ENCODE peak calls at places on chromosomes 3 and 15, in eight cellular contexts. F, A, S, D, R, J, B and T are unnamed samples.

GRCh38 chr15:101162701-101163483 is 89.0 kb downstream of the CHSY1 start:
- DNase-seq in F (no peak), A (no peak), S (no peak), D (no peak), R (no peak), J (no peak), B (no peak), T (no peak)

GRCh38 chr3:83946554-83946953 is 1012.2 kb upstream of the CADM2 start:
- DNase-seq in F (no peak), A (no peak), S (no peak), D (no peak), R (no peak), J (peak), B (no peak), T (no peak)

GRCh38 chr15:99433757-99434211 is 132.0 kb upstream of the MEF2A start:
- DNase-seq in F (no peak), A (no peak), S (peak), D (no peak), R (no peak), J (no peak), B (no peak), T (no peak)

GRCh38 chr3:58271901-58272501 is 34.0 kb upstream of the RPP14 start:
- DNase-seq in F (peak), A (no peak), S (no peak), D (peak), R (no peak), J (no peak), B (peak), T (no peak)

GRCh38 chr15:85047271-85047948 is 65.8 kb downstream of the PDE8A start:
- DNase-seq in F (peak), A (peak), S (no peak), D (peak), R (no peak), J (no peak), B (peak), T (no peak)

GRCh38 chr3:30655187-30655812 is 48.9 kb downstream of the TGFBR2 start:
- DNase-seq in F (no peak), A (no peak), S (peak), D (no peak), R (no peak), J (no peak), B (no peak), T (no peak)

GRCh38 chr15:20346082-20346805 is 195.4 kb downstream of the GOLGA6L6 start:
- DNase-seq in F (no peak), A (no peak), S (no peak), D (no peak), R (no peak), J (no peak), B (no peak), T (no peak)

GRCh38 chr3:129305592-129306091 is 27.0 kb downstream of the HMCES start:
- DNase-seq in F (peak), A (peak), S (no peak), D (no peak), R (peak), J (peak), B (peak), T (no peak)

GRCh38 chr3:14548321-14548729 is 8.2 kb upstream of the GRIP2 start:
- DNase-seq in F (no peak), A (no peak), S (peak), D (no peak), R (no peak), J (peak), B (peak), T (peak)